ENCODE peak calls at places on chromosomes 13 and 19, in six cellular contexts. F is upper lobe of left lung, C is astrocyte of the cerebellum, Z is fibroblast of the aortic adventitia, V is adrenal gland, P is AG04450. Q is an unnamed sample.

GRCh38 chr13:69904784-69905183 is 202.8 kb upstream of the ATXN8OS start:
- DNase-seq in F (no peak), C (peak), Z (no peak), V (no peak), P (no peak), Q (no peak)

GRCh38 chr13:66391322-66391721 is 838.8 kb downstream of the PCDH9 start:
- DNase-seq in F (no peak), C (no peak), Z (no peak), V (no peak), P (no peak), Q (no peak)

GRCh38 chr13:80245162-80245733 is 95.7 kb downstream of the SPRY2 start:
- DNase-seq in F (no peak), C (no peak), Z (no peak), V (no peak), P (no peak), Q (no peak)

GRCh38 chr13:51793570-51794273 is 10.2 kb downstream of the DHRS12 start:
- DNase-seq in F (no peak), C (peak), Z (peak), V (peak), P (peak), Q (peak)

GRCh38 chr13:44719857-44720671 is 143.9 kb upstream of the TSC22D1 start:
- DNase-seq in F (no peak), C (peak), Z (peak), V (no peak), P (peak), Q (peak)

GRCh38 chr13:76019421-76020044 is 383.4 kb downstream of the LMO7 start:
- DNase-seq in F (peak), C (no peak), Z (no peak), V (peak), P (no peak), Q (no peak)

GRCh38 chr13:40580566-40581276 is 85.7 kb downstream of the FOXO1 start:
- DNase-seq in F (no peak), C (no peak), Z (no peak), V (peak), P (no peak), Q (no peak)

GRCh38 chr13:52833261-52833660 is 15.2 kb downstream of the PCDH8 start:
- DNase-seq in F (no peak), C (no peak), Z (no peak), V (no peak), P (no peak), Q (no peak)

GRCh38 chr13:45512148-45512498 is 47.4 kb downstream of the COG3 start:
- DNase-seq in F (no peak), C (no peak), Z (no peak), V (no peak), P (no peak), Q (no peak)

GRCh38 chr13:49584771-49585182 is 581 bp downstream of the RCBTB1 start:
- DNase-seq in F (no peak), C (no peak), Z (peak), V (no peak), P (no peak), Q (no peak)

GRCh38 chr13:40781717-40782116 is 7.7 kb upstream of the SLC25A15 start:
- DNase-seq in F (no peak), C (no peak), Z (no peak), V (no peak), P (no peak), Q (no peak)

GRCh38 chr19:932647-933552 is 7.1 kb downstream of the ARID3A start:
- DNase-seq in F (peak), C (peak), Z (peak), V (peak), P (peak), Q (peak)

GRCh38 chr13:50392977-50393376 is 377.7 kb downstream of the KCNRG start:
- DNase-seq in F (no peak), C (no peak), Z (no peak), V (no peak), P (no peak), Q (no peak)

GRCh38 chr13:110421061-110421460 is 114.0 kb downstream of the COL4A2 start:
- DNase-seq in F (no peak), C (no peak), Z (no peak), V (no peak), P (no peak), Q (no peak)

GRCh38 chr13:27770809-27771208 is 21.5 kb upstream of the GSX1 start:
- DNase-seq in F (no peak), C (no peak), Z (peak), V (no peak), P (no peak), Q (no peak)

GRCh38 chr19:36997843-36998235 is 80.4 kb upstream of the ZNF420 start:
- DNase-seq in F (no peak), C (no peak), Z (no peak), V (no peak), P (no peak), Q (no peak)

DNA sequence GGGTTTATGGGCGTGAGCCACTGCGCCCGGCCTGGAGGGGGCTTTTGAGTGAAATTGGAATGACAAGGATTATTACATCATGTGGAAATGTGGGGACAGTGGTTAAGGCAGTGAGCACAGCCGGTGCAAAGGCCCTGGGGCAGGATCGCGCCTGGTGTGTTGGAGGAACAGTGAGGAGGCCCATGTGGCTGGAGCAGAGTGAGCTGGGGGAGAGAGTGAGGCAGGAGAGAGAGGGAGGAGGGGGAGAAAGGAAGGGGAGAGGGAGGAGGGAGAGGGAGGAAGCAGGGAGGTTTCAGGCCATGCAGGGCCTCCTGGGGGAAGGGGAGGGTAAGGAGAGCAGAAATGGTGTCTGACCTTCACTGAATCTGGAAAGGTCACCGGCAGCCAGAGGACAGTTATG is 11.3 kb upstream of the CELF5 start:
- DNase-seq in F (no peak), C (no peak), Z (no peak), V (no peak), P (no peak), Q (no peak)
- H3K4me3 ChIP-seq in F (no peak), C (no peak), Z (no peak), V (no peak), P (no peak), Q (no peak)

GRCh38 chr19:46621191-46622117 is 3.4 kb downstream of the PTGIR start:
- DNase-seq in F (no peak), C (no peak), Z (no peak), V (no peak), P (no peak), Q (no peak)
- TF ChIP-seq CTCF in F (no peak), C (peak), Z (no peak), V (no peak), P (peak), Q (no peak)

DNA sequence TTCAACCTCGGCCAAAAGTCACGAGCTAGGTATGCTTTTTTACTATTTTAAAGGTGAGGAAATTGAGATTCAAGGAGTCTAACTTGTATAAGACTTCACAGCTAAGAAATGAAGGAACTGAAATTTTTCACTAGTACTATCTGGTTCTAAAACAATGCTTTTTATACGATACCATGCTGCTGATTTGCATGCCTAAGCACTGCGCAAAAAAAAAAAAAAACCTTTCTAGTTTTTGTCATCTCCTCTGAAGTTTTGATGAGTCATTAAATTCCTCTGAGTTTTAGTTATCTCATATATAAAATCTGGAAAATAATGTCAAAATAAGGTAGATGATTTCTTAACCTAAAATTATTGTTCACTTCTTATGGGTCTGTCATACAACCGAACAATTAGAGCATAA is 28.0 kb upstream of the UFM1 start:
- DNase-seq in F (no peak), C (no peak), Z (no peak), V (no peak), P (no peak), Q (no peak)
- H3K4me3 ChIP-seq in F (no peak), C (no peak), Z (no peak), V (no peak), P (no peak), Q (no peak)

GRCh38 chr13:30880151-30880551 is 25.9 kb upstream of the MEDAG start:
- DNase-seq in F (no peak), C (no peak), Z (peak), V (no peak), P (no peak), Q (no peak)

GRCh38 chr13:30881191-30881651 is 24.9 kb upstream of the MEDAG start:
- DNase-seq in F (no peak), C (peak), Z (peak), V (peak), P (no peak), Q (no peak)

GRCh38 chr13:30882996-30883766 is 22.9 kb upstream of the MEDAG start:
- DNase-seq in F (no peak), C (no peak), Z (no peak), V (no peak), P (no peak), Q (no peak)

GRCh38 chr13:30881931-30882899 is 23.9 kb upstream of the MEDAG start:
- DNase-seq in F (no peak), C (no peak), Z (no peak), V (no peak), P (no peak), Q (no peak)

GRCh38 chr13:30880756-30881155 is 25.3 kb upstream of the MEDAG start:
- DNase-seq in F (no peak), C (peak), Z (peak), V (peak), P (peak), Q (peak)
- TF ChIP-seq CTCF in F (no peak), C (no peak), Z (no peak), V (no peak), P (no peak), Q (no peak)

GRCh38 chr19:42132851-42133528 is 744 bp upstream of the POU2F2 start:
- DNase-seq in F (peak), C (no peak), Z (peak), V (peak), P (no peak), Q (no peak)

GRCh38 chr19:42131149-42132029 is 857 bp downstream of the POU2F2 start:
- DNase-seq in F (no peak), C (no peak), Z (no peak), V (no peak), P (no peak), Q (no peak)

GRCh38 chr19:42130254-42130573 is 2.0 kb downstream of the POU2F2 start:
- DNase-seq in F (no peak), C (no peak), Z (no peak), V (no peak), P (no peak), Q (no peak)

GRCh38 chr19:42129399-42130253 is 2.6 kb downstream of the POU2F2 start:
- DNase-seq in F (peak), C (no peak), Z (peak), V (peak), P (no peak), Q (no peak)

GRCh38 chr19:42132030-42132628 is at the start of gene POU2F2:
- DNase-seq in F (peak), C (no peak), Z (no peak), V (no peak), P (no peak), Q (no peak)
- H3K4me3 ChIP-seq in F (peak), C (peak), Z (peak), V (no peak), P (peak), Q (peak)

DNA sequence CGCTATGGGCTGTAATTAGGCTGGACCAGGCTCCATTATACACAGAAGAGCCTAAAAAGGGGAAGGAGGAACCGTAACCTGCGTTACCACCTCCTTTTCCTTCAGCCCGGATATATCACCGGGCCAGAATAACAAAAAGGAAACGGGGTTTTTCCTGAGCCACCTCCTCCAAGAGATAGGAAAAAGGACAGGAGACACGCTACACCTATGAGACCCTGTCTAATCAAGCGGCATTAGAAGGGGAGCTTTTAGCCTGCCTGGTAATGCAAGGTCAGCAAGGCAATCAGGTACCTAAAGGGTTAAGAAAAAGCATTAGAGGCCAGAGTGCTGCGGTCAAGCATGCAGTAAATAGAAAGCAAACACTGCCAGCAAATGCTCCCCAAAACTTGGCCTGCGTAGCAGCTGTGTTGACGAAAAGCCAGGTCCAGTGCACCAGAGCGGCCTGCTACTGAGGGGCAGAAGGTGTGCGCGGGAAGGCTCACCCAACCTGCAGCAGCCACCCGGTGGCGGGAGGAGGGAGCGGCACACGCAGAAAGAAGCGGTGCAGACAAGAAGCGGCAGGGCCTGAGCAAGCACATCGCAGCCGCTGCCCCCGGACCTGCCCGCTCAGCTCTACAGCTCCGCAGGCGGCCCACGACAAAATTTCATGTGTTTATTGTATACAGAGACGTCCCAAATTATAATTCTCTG is 1466.1 kb downstream of the UQCRFS1 start:
- DNase-seq in F (peak), C (no peak), Z (peak), V (peak), P (no peak), Q (no peak)
- TF ChIP-seq CTCF in F (no peak), C (peak), Z (peak), V (no peak), P (peak), Q (no peak)

GRCh38 chr19:45078390-45079062 is 534 bp upstream of the GEMIN7 start:
- DNase-seq in F (no peak), C (no peak), Z (no peak), V (no peak), P (no peak), Q (no peak)

GRCh38 chr19:45076851-45077730 is 813 bp upstream of the ZNF296 start:
- DNase-seq in F (no peak), C (no peak), Z (no peak), V (no peak), P (no peak), Q (no peak)

GRCh38 chr19:45074744-45075143 is 1.5 kb downstream of the ZNF296 start:
- DNase-seq in F (no peak), C (no peak), Z (no peak), V (no peak), P (no peak), Q (no peak)

GRCh38 chr19:45075215-45076028 is 856 bp downstream of the ZNF296 start:
- DNase-seq in F (peak), C (no peak), Z (peak), V (peak), P (no peak), Q (no peak)

DNA sequence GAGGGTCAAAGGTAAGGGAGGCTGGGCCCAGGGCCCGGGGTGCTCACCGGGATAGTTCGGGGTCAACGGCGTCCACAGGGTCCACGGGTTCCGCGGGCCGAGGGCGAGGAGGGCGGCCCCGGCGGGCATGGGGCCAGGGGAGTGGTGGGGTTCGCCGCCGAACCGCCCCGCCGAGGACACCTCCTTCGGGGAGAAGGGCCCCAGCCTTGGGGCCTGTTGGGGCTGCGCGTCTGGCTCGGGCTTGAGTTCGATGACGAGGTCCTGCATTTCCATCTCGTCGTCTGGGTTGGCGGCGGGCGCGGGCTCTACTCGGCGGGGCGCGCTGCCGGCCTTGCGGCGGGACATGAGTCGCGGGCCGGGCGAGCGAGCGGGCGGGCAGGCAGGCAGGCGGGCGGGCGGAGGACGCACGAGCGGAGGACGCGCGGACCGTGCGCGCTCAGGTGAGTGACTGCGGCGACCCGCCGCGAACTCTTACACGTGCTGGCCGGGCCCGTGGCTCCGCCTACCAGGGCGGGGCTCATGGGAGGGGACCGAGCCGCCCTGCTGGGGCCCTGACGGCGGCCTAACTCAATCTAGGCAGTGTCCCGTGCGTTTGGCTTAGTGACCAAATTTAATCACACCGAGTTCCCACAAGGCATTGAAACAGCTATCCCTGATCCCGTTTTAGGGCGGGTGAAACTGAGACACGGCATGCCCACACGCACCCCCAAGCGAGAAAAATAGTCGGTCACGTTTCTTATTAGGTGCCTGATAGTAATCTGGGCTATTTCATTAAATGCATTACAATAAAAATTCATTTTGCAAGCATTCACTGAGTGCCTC is at the start of gene ZNF296:
- DNase-seq in F (peak), C (no peak), Z (peak), V (peak), P (no peak), Q (no peak)
- H3K4me3 ChIP-seq in F (peak), C (peak), Z (peak), V (peak), P (peak), Q (peak)

DNA sequence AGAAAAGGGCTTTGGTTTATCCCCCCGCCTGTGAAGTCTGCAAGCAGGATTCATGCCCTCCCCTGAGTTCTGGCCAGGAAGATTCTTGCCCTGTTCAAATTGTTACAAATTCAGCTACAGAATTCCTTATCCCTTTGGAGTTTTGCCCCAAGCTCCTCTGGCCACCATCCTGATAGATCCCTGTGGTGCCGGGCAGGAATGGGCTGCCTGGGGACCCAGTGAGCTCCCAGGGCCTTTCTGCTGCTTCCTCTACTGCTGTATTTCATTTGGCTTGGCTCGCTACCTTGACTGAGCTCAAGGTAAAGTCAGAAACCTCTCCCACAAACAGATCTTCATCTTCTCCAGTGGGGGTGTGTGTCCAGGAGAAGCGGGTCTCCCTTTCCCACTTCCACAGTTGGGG is 194.6 kb upstream of the NBEA start:
- DNase-seq in F (peak), C (no peak), Z (no peak), V (no peak), P (no peak), Q (no peak)
- TF ChIP-seq CTCF in F (no peak), C (no peak), Z (no peak), V (no peak), P (no peak), Q (no peak)

DNA sequence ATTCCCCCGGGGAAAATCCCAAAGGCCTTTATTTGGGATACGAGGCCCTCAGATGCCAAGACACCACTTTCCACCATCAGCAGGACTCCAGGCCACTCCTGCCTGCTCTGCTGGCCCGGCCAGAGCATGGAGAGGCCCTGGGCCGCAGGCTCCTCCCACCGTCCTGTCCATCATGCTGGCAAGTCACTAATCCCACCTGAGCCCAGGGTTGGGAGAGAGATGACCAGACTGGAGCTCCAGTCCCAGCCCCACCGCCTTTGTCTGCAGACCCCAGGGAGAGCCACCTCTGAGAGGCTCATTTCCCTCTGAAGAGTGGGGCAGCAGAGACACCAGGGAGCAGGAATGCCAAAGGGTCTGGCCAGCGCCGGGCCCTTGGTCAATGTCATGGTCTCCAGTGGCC is 4.6 kb downstream of the NKPD1 start:
- DNase-seq in F (peak), C (no peak), Z (no peak), V (no peak), P (no peak), Q (no peak)
- H3K4me3 ChIP-seq in F (no peak), C (no peak), Z (no peak), V (no peak), P (no peak), Q (no peak)